ENCODE peak calls at places on chromosomes 12 and 14, in seven cellular contexts. L is uterus, H is tibial nerve, Z is right lobe of liver, I is left lung, V is aorta, Y is stomach. P is an unnamed sample. For H3K9me3 and H3K27me3, the result is how much of the 10 kb centered on the place peaks cover.

GRCh38 chr14:34461334-34462131 is 507 bp downstream of the SPTSSA start:
- DNase-seq in Y (peak), I (peak), H (peak), V (no peak), L (peak), Z (peak), P (peak)

GRCh38 chr14:26577711-26578110 is 20.1 kb downstream of the NOVA1 start:
- DNase-seq in V (no peak), L (no peak), H (no peak), Z (no peak), I (no peak), Y (no peak), P (no peak)

GRCh38 chr14:75032939-75033338 is 18.3 kb downstream of the MLH3 start:
- DNase-seq in I (no peak), H (no peak), L (no peak), V (no peak), Z (no peak), Y (no peak), P (no peak)

GRCh38 chr14:96799489-96800056 is 2.4 kb downstream of the VRK1 start:
- DNase-seq in V (no peak), I (no peak), L (no peak), H (no peak), Z (no peak), Y (no peak), P (peak)

GRCh38 chr14:36223558-36223957 is 47.0 kb upstream of the PTCSC3 start:
- DNase-seq in V (no peak), H (no peak), Z (no peak), I (no peak), Y (no peak), L (no peak), P (no peak)

GRCh38 chr14:67541448-67542387 is 8.6 kb downstream of the PLEKHH1 start:
- DNase-seq in Y (peak), H (no peak), L (no peak), I (no peak), V (no peak), Z (no peak), P (peak)

GRCh38 chr12:53204351-53204750 is 2.7 kb downstream of the ITGB7 start:
- DNase-seq in Y (no peak), H (no peak), V (no peak), I (no peak), L (no peak), Z (no peak), P (no peak)

GRCh38 chr14:63457498-63457897 is 85.7 kb downstream of the PPP2R5E start:
- DNase-seq in Y (no peak), Z (peak), L (no peak), V (no peak), H (no peak), I (no peak), P (peak)

GRCh38 chr14:74614508-74615495 is 2.8 kb upstream of the LTBP2 start:
- DNase-seq in Y (no peak), H (no peak), L (no peak), Z (no peak), V (no peak), I (no peak), P (no peak)

GRCh38 chr12:81558031-81558430 is 201.1 kb downstream of the PPFIA2 start:
- DNase-seq in H (no peak), I (no peak), Y (no peak), V (no peak), L (no peak), Z (no peak), P (no peak)

GRCh38 chr12:12951504-12951903 is 466 bp downstream of the GPRC5D start:
- DNase-seq in Y (no peak), V (no peak), I (no peak), H (no peak), L (no peak), Z (no peak), P (no peak)

GRCh38 chr12:46108721-46109120 is 118.3 kb upstream of the SCAF11 start:
- DNase-seq in L (no peak), I (no peak), V (no peak), H (no peak), Z (no peak), Y (no peak), P (no peak)

GRCh38 chr12:115457798-115458197 is 773.8 kb upstream of the TBX3 start:
- DNase-seq in I (no peak), Z (no peak), Y (no peak), H (no peak), V (no peak), L (no peak), P (no peak)

GRCh38 chr12:132719141-132719953 is 8.7 kb downstream of the PGAM5 start:
- DNase-seq in H (no peak), I (no peak), L (no peak), V (no peak), Y (no peak), Z (no peak), P (no peak)

GRCh38 chr12:99043319-99043914 is 398.3 kb downstream of the APAF1 start:
- DNase-seq in H (peak), L (peak), Z (peak), Y (peak), V (peak), I (peak), P (peak)

GRCh38 chr14:61747342-61747741 is 14.9 kb upstream of the SNAPC1 start:
- DNase-seq in L (no peak), H (no peak), Y (no peak), Z (no peak), I (no peak), V (no peak), P (no peak)

GRCh38 chr14:104700224-104700623 is 10.8 kb downstream of the INF2 start:
- DNase-seq in Y (no peak), Z (no peak), I (no peak), H (no peak), L (no peak), V (no peak), P (no peak)

GRCh38 chr12:72346331-72346944 is 74.3 kb downstream of the TRHDE start:
- DNase-seq in I (no peak), V (no peak), H (peak), L (peak), Y (peak), Z (no peak), P (peak)

GRCh38 chr12:121494093-121494787 is 86.6 kb downstream of the KDM2B start:
- DNase-seq in L (peak), V (peak), Z (no peak), H (peak), Y (peak), I (no peak), P (peak)

GRCh38 chr14:20794644-20795369 is 7.8 kb downstream of the RNASE1 start:
- DNase-seq in L (no peak), I (no peak), V (no peak), Z (no peak), Y (no peak), H (no peak), P (no peak)

GRCh38 chr14:73787760-73788508 is 63.7 kb upstream of the PTGR2 start:
- DNase-seq in H (no peak), L (no peak), Y (no peak), V (peak), Z (peak), I (no peak), P (no peak)

GRCh38 chr12:19131020-19131431 is 1.5 kb downstream of the PLEKHA5 start:
- DNase-seq in I (no peak), Z (peak), Y (peak), V (no peak), L (no peak), H (no peak), P (peak)

GRCh38 chr12:91947459-91947858 is 198.2 kb downstream of the BTG1 start:
- DNase-seq in H (no peak), Z (no peak), L (no peak), I (no peak), V (no peak), Y (no peak), P (no peak)

GRCh38 chr12:59823535-59823934 is 227.7 kb downstream of the SLC16A7 start:
- DNase-seq in L (no peak), H (no peak), Y (no peak), Z (no peak), V (no peak), I (no peak), P (no peak)

GRCh38 chr12:48813464-48814312 is 4.6 kb upstream of the CACNB3 start:
- DNase-seq in Z (no peak), Y (no peak), L (no peak), H (no peak), V (no peak), I (no peak), P (peak)

GRCh38 chr14:70018713-70019201 is 139.5 kb downstream of the SMOC1 start:
- DNase-seq in H (peak), V (no peak), Z (peak), L (peak), Y (peak), I (peak), P (peak)

GRCh38 chr14:71905860-71906259 is 26.4 kb upstream of the RGS6 start:
- DNase-seq in I (no peak), H (no peak), Z (no peak), L (no peak), V (no peak), Y (no peak), P (no peak)

GRCh38 chr12:96208801-96209534 is 14.8 kb downstream of the ELK3 start:
- DNase-seq in L (no peak), Z (no peak), V (no peak), Y (no peak), I (no peak), H (no peak), P (no peak)

GRCh38 chr12:88546851-88547250 is 33.4 kb downstream of the KITLG start:
- DNase-seq in Y (no peak), Z (no peak), I (no peak), H (no peak), L (no peak), V (no peak), P (no peak)

GRCh38 chr12:3081886-3082285 is 4.7 kb downstream of the TSPAN9 start:
- DNase-seq in L (no peak), H (no peak), I (no peak), V (no peak), Y (no peak), Z (no peak), P (peak)

GRCh38 chr12:123064885-123065619 is 84.6 kb downstream of the ARL6IP4 start:
- DNase-seq in L (no peak), H (no peak), V (no peak), Y (no peak), I (no peak), Z (no peak), P (no peak)

GRCh38 chr12:114275937-114276785 is 129.8 kb downstream of the TBX5 start:
- DNase-seq in H (no peak), L (no peak), I (no peak), Z (no peak), V (no peak), Y (no peak), P (no peak)

GRCh38 chr12:114272071-114272470 is 133.9 kb downstream of the TBX5 start:
- DNase-seq in I (no peak), Z (no peak), L (no peak), V (no peak), H (no peak), Y (no peak), P (no peak)

GRCh38 chr12:114269153-114269552 is 136.8 kb downstream of the TBX5 start:
- DNase-seq in H (no peak), V (no peak), Z (no peak), I (no peak), L (no peak), Y (no peak), P (no peak)

DNA sequence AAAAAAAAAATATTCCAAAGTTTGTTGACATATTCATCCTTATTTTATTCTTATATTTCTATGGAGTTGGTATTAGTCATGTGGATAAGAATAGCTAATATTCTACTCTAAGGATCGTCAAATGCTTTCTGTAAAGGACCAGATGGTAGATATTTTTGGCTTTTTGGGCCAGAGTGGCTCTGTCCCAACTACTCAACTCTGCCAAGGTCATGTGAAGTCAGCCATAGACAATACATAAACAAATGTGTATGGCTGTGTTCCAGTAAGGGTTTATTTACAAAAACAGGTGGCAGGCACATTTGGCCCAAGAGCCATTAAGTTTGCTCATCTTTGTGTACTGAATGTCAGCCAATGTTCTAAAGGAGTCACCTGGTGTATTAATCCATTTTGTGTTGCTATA is 131.8 kb downstream of the TBX5 start:
- DNase-seq in I (no peak), H (no peak), Y (no peak), L (no peak), Z (no peak), V (no peak), P (no peak)
- H3K9me3 ChIP-seq in I (under half), H (under half), Y (under half), L (under half), Z (under half), V (under half), P (under half)

DNA sequence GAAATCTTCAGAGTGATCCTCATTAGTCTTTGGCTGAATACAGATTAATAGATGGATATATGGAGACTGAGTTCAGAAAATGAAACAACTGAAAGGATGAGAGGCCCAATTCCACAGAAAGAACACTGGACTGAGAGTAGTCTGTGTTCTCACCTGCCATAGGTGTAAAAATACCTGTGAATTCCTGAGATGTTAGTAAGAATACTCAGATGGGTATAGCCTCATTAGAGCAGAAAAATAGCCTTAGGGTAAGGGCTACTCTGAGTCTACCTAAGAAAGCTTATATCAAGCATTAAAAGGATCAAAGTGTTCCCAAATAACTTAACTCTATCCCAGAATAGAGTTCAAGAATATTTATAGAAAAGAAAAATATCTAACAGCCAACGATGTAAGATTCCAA is 1510.3 kb upstream of the SEL1L start:
- DNase-seq in H (no peak), Z (no peak), Y (no peak), V (no peak), L (no peak), I (no peak), P (no peak)
- H3K27me3 ChIP-seq in H (under half), Z (under half), Y (under half), V (under half), L (under half), I (under half), P (under half)

GRCh38 chr14:99028041-99028440 is 244.0 kb downstream of the BCL11B start:
- DNase-seq in I (no peak), V (no peak), L (no peak), Z (no peak), Y (no peak), H (no peak), P (no peak)

GRCh38 chr14:99029916-99030305 is 242.1 kb downstream of the BCL11B start:
- DNase-seq in I (no peak), L (no peak), V (no peak), Y (no peak), H (no peak), Z (no peak), P (no peak)

GRCh38 chr14:99028521-99028920 is 243.5 kb downstream of the BCL11B start:
- DNase-seq in I (no peak), L (no peak), Y (no peak), Z (no peak), H (no peak), V (no peak), P (no peak)

GRCh38 chr14:99029150-99029915 is 242.7 kb downstream of the BCL11B start:
- DNase-seq in V (no peak), Y (no peak), L (no peak), Z (no peak), I (no peak), H (no peak), P (no peak)

DNA sequence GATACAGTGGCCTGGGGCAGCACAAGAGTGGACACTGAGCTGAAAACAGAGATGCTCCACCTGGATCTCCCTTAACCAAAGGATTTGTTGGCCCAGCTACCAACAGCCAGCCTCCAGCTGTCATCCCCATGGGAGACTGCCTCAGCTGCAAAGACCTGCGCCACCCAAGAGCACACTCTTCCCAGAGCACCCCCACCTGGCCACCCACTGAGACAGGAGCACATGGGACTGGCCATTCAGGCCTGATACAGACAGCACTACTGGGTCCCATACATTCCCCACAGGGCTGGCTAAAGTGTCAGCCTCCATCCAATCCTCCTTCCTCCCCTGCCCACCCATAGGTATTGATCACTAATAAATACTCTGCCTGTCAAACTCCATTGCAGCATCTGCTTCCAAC is 241.6 kb downstream of the BCL11B start:
- DNase-seq in Z (no peak), L (no peak), Y (no peak), V (no peak), I (no peak), H (no peak), P (no peak)
- H3K9me3 ChIP-seq in Z (under half), L (under half), Y (under half), V (under half), I (under half), H (under half), P (under half)

DNA sequence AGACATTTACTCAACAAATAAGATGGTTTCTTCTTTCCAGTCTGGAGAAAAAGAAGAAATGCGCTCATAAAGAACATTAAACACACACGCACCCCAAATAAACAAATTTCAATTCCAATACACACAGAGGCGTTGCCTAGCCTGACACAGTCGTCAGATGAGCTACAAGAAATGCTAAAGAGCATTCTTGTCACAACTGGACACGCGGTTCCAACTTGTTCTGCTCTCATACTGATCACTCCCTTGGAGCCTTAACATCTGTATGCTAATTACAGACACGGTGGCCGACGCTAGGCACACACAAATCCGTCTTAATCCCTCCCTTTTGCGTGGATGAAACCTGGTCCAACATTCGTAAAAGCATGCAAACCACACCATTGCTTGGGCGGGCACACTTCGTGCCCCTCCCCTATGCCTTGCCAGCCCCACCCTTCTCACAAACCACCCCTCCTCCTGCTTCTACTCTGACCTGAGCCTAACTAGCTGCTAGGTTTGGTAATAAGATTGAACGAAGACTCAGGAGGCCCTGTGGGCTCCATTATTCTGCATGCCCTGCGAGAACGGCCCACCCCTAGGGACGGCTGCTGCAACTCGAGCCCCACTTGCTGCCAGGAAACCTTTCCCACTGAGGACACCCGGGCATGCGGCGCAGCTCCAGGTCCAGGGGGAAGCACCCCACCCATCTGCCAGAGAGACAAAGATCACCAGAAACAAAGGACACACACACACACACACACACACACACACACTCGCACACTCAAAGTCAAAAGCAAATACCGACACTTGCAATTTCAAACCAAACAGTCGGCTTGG is 1.2 kb downstream of the KCNK10 start:
- DNase-seq in V (no peak), L (no peak), Y (no peak), H (no peak), I (no peak), Z (no peak), P (peak)
- H3K27me3 ChIP-seq in V (under half), L (under half), Y (under half), H (under half), I (half or more), Z (under half), P (under half)

GRCh38 chr12:103599274-103599673 is 12.2 kb downstream of the STAB2 start:
- DNase-seq in Y (no peak), H (no peak), I (no peak), L (no peak), V (no peak), Z (no peak), P (no peak)

GRCh38 chr12:103600967-103601728 is 14.1 kb downstream of the STAB2 start:
- DNase-seq in Y (peak), V (no peak), Z (no peak), I (no peak), H (no peak), L (no peak), P (peak)

GRCh38 chr12:103596981-103597380 is 9.9 kb downstream of the STAB2 start:
- DNase-seq in L (no peak), V (no peak), H (no peak), Y (no peak), Z (no peak), I (no peak), P (no peak)
- H3K9me3 ChIP-seq in L (under half), V (under half), H (under half), Y (under half), Z (under half), I (under half), P (under half)

GRCh38 chr12:7175493-7175892 is 14.0 kb upstream of the PEX5 start:
- DNase-seq in V (no peak), I (no peak), Y (no peak), L (no peak), H (no peak), Z (no peak), P (no peak)
- H3K27me3 ChIP-seq in V (under half), I (under half), Y (under half), L (under half), H (under half), Z (under half), P (under half)